ENCODE peak calls at places on chromosomes 4 and X, in four cellular contexts. E is coronary artery, S is EL, R is mammary epithelial cell. T is an unnamed sample.
A peak's percentile ranks its signal among the peaks of the same experiment; 100 is the strongest.

GRCh38 chr4:138049350-138049749 is 192.8 kb downstream of the SLC7A11 start:
- DNase-seq in S (no peak), E (no peak), R (no peak), T (peak; percentile 30)

GRCh38 chr4:8099981-8100464 is 58.6 kb downstream of the ABLIM2 start:
- DNase-seq in S (no peak), E (no peak), R (no peak), T (no peak)

GRCh38 chr4:30943356-30943755 is 223.2 kb downstream of the PCDH7 start:
- DNase-seq in S (no peak), R (no peak), E (no peak), T (no peak)

GRCh38 chr4:37682701-37683401 is 3.3 kb downstream of the RELL1 start:
- DNase-seq in R (peak; percentile 24), S (peak; percentile 12), E (no peak), T (peak; percentile 17)

GRCh38 chr4:119518230-119518892 is 110.2 kb downstream of the PDE5A start:
- DNase-seq in R (no peak), E (no peak), S (no peak), T (no peak)

GRCh38 chrX:99301990-99302389 is 1108.1 kb downstream of the PCDH19 start:
- DNase-seq in S (no peak), E (no peak), R (no peak), T (peak; percentile 13)

GRCh38 chr4:38905657-38906398 is 38.2 kb downstream of the FAM114A1 start:
- DNase-seq in R (no peak), S (no peak), E (no peak), T (no peak)

GRCh38 chr4:139555705-139556070 is 331 bp downstream of the SETD7 start:
- DNase-seq in E (peak; percentile 77), R (no peak), S (no peak), T (no peak)

GRCh38 chr4:159395693-159396092 is 292.8 kb downstream of the RAPGEF2 start:
- DNase-seq in E (no peak), S (no peak), R (peak; percentile 43), T (peak; percentile 26)